ENCODE peak calls at places on chromosomes 16 and 17, in nine cellular contexts. S is endothelial cell of umbilical vein, U is GM23338, C is suprapubic skin, K is GM12878, X is Panc1, W is vagina, E is transverse colon, B is sigmoid colon. D is an unnamed sample. For H3K36me3 and H3K4me1, the result is how much of the 10 kb centered on the place peaks cover.

GRCh38 chr17:12866244-12866643 is 76.9 kb downstream of the ARHGAP44 start:
- DNase-seq in S (no peak), K (no peak), U (no peak), B (no peak), X (no peak), C (no peak), W (no peak), E (no peak), D (no peak)

GRCh38 chr17:49146620-49147306 is 14.2 kb downstream of the B4GALNT2 start:
- DNase-seq in X (peak), U (no peak), K (no peak), S (peak), C (no peak), E (no peak), B (no peak), W (no peak), D (no peak)

GRCh38 chr16:50478773-50479149 is 69.4 kb upstream of the NKD1 start:
- DNase-seq in S (no peak), C (no peak), K (no peak), E (peak), U (peak), B (peak), X (no peak), W (no peak), D (no peak)

GRCh38 chr16:76535-77272 is 1.3 kb upstream of the MPG start:
- DNase-seq in W (no peak), X (no peak), B (peak), S (peak), U (no peak), E (peak), K (no peak), C (peak), D (no peak)

GRCh38 chr17:30964878-30965277 is 6.0 kb upstream of the RNF135 start:
- DNase-seq in E (no peak), X (no peak), C (peak), S (no peak), U (no peak), K (no peak), W (no peak), B (no peak), D (no peak)

GRCh38 chr17:57305329-57305728 is 49.0 kb downstream of the MSI2 start:
- DNase-seq in W (no peak), E (no peak), K (no peak), X (no peak), S (no peak), C (no peak), U (no peak), B (no peak), D (no peak)

GRCh38 chr16:85357323-85357722 is 245.1 kb upstream of the CIBAR2 start:
- DNase-seq in E (no peak), K (no peak), C (peak), B (no peak), W (no peak), U (no peak), X (no peak), S (no peak), D (no peak)

GRCh38 chr17:4854181-4854681 is 21.1 kb downstream of the MINK1 start:
- DNase-seq in E (no peak), S (peak), X (no peak), B (no peak), U (no peak), W (no peak), K (no peak), C (no peak), D (peak)

GRCh38 chr17:61413654-61414133 is 14.1 kb downstream of the TBX2 start:
- DNase-seq in U (no peak), E (no peak), C (no peak), S (no peak), B (peak), K (no peak), X (no peak), W (no peak), D (no peak)

GRCh38 chr16:86665929-86666328 is 87.6 kb downstream of the FOXL1 start:
- DNase-seq in K (no peak), U (no peak), X (no peak), S (no peak), W (no peak), E (no peak), B (no peak), C (no peak), D (no peak)

GRCh38 chr17:68640601-68641000 is 39.4 kb upstream of the FAM20A start:
- DNase-seq in U (no peak), K (no peak), C (no peak), B (no peak), S (no peak), W (no peak), E (no peak), X (no peak), D (no peak)

GRCh38 chr17:40178021-40178601 is 841 bp downstream of the RAPGEFL1 start:
- DNase-seq in E (peak), C (no peak), S (no peak), B (no peak), W (no peak), K (no peak), X (no peak), U (peak), D (no peak)

GRCh38 chr16:84643180-84643583 is 5.1 kb upstream of the KLHL36 start:
- DNase-seq in W (no peak), E (peak), U (no peak), B (peak), X (no peak), S (no peak), C (peak), K (no peak), D (peak)

GRCh38 chr16:31143036-31143888 is 6.6 kb downstream of the PRSS36 start:
- DNase-seq in S (no peak), W (no peak), U (peak), E (no peak), K (no peak), X (no peak), C (no peak), B (peak), D (no peak)

GRCh38 chr17:11736613-11737289 is 138.5 kb downstream of the DNAH9 start:
- DNase-seq in K (no peak), U (no peak), B (no peak), E (no peak), X (no peak), W (no peak), S (no peak), C (no peak), D (no peak)

GRCh38 chr16:2924901-2925820 is 13.4 kb downstream of the FLYWCH1 start:
- DNase-seq in K (no peak), W (no peak), U (peak), E (no peak), X (no peak), B (no peak), S (no peak), C (no peak), D (no peak)

GRCh38 chr17:4551796-4552525 is 3.2 kb downstream of the MYBBP1A start:
- DNase-seq in B (peak), X (no peak), U (no peak), W (no peak), C (no peak), E (no peak), S (no peak), K (no peak), D (no peak)

GRCh38 chr16:52256310-52257078 is 290.4 kb downstream of the TOX3 start:
- DNase-seq in S (no peak), X (no peak), E (no peak), W (no peak), C (no peak), K (no peak), U (no peak), B (no peak), D (no peak)

GRCh38 chr16:47565454-47565853 is 104.3 kb downstream of the PHKB start:
- DNase-seq in K (no peak), C (peak), B (peak), W (no peak), S (peak), X (no peak), U (no peak), E (peak), D (no peak)

GRCh38 chr17:19238167-19238505 is 970 bp downstream of the EPN2 start:
- DNase-seq in W (no peak), K (no peak), S (peak), B (peak), U (peak), E (peak), C (peak), X (no peak), D (peak)

GRCh38 chr17:67558740-67559380 is 158.9 kb upstream of the NOL11 start:
- DNase-seq in E (no peak), X (no peak), B (peak), U (no peak), C (no peak), W (no peak), K (no peak), S (no peak), D (no peak)

GRCh38 chr16:66223176-66223780 is 143.2 kb upstream of the CDH5 start:
- DNase-seq in E (no peak), C (no peak), U (no peak), W (no peak), X (no peak), B (peak), S (no peak), K (no peak), D (no peak)

GRCh38 chr17:39404542-39405378 is 3.3 kb upstream of the FBXL20 start:
- DNase-seq in W (no peak), K (no peak), E (no peak), U (no peak), C (no peak), S (peak), X (no peak), B (no peak), D (no peak)

GRCh38 chr17:56262854-56263253 is 109.6 kb downstream of the ANKFN1 start:
- DNase-seq in U (no peak), E (no peak), C (no peak), B (no peak), S (no peak), X (no peak), W (no peak), K (no peak), D (peak)

GRCh38 chr17:68453991-68454665 is 3.2 kb downstream of the WIPI1 start:
- DNase-seq in B (no peak), W (no peak), E (no peak), S (no peak), K (no peak), U (no peak), X (no peak), C (no peak), D (no peak)

GRCh38 chr17:47225436-47225858 is 16.3 kb downstream of the MYL4 start:
- DNase-seq in U (no peak), W (no peak), E (peak), B (peak), C (peak), K (no peak), X (no peak), S (peak), D (peak)

GRCh38 chr17:81518785-81519283 is 6.2 kb upstream of the ACTG1 start:
- DNase-seq in K (no peak), X (no peak), W (no peak), C (peak), S (no peak), E (peak), B (no peak), U (peak), D (no peak)

GRCh38 chr17:80175411-80175810 is 5.6 kb downstream of the CARD14 start:
- DNase-seq in K (no peak), C (no peak), X (no peak), B (no peak), E (no peak), U (peak), W (no peak), S (no peak), D (no peak)

GRCh38 chr17:7283471-7284216 is 2.1 kb downstream of the SLC2A4 start:
- DNase-seq in B (no peak), U (no peak), S (no peak), W (no peak), E (no peak), K (no peak), X (no peak), C (no peak), D (no peak)
- TF ChIP-seq POLR2AphosphoS5 in B (no peak), U (no peak), S (no peak), W (no peak), E (no peak), K (no peak), X (no peak), C (no peak), D (no peak)

GRCh38 chr17:17709815-17710321 is 28.6 kb downstream of the RAI1 start:
- DNase-seq in W (no peak), S (no peak), E (no peak), K (no peak), U (no peak), X (no peak), B (no peak), C (no peak), D (no peak)

GRCh38 chr17:17710728-17711541 is 29.7 kb downstream of the RAI1 start:
- DNase-seq in U (peak), E (peak), B (peak), C (no peak), K (no peak), X (no peak), W (no peak), S (peak), D (peak)

GRCh38 chr17:17708816-17709215 is 27.6 kb downstream of the RAI1 start:
- DNase-seq in W (no peak), B (no peak), S (no peak), X (no peak), K (no peak), C (no peak), U (no peak), E (no peak), D (no peak)

GRCh38 chr17:17711708-17712141 is 30.5 kb downstream of the RAI1 start:
- DNase-seq in S (no peak), K (no peak), E (no peak), B (no peak), C (no peak), W (no peak), X (no peak), U (peak), D (no peak)

DNA sequence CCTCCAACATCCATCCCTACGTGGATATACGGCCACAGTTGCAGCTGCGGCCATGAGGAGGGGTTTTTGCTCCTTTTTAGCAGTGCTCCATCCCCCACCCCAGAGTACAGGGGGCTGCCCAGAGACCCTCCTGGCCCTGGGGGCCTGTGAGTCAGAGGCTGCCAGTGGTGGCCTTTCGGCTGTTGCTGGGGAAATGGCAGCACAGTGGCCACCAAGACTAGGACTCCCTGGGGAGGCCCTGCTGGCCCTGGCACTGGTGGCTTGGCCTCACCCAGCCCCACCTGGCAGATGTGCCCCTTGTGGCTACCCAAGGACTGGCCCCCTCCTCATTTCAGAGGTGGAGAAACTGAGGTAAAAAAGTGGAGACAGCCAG is 29.1 kb downstream of the RAI1 start:
- DNase-seq in K (no peak), S (no peak), C (no peak), U (no peak), E (no peak), B (no peak), W (no peak), X (no peak), D (no peak)
- H3K36me3 ChIP-seq in K (under half), S (under half), C (under half), U (under half), E (under half), B (under half), W (under half), X (under half), D (under half)

GRCh38 chr17:75338335-75338734 is 49.1 kb upstream of the SLC25A19 start:
- DNase-seq in C (no peak), E (no peak), S (no peak), W (no peak), K (no peak), X (no peak), U (no peak), B (peak), D (no peak)
- H3K4me1 ChIP-seq in C (under half), E (under half), S (under half), W (under half), K (under half), X (under half), U (under half), B (under half), D (under half)

GRCh38 chr16:27046958-27047357 is 19.8 kb upstream of the C16orf82 start:
- DNase-seq in S (no peak), U (no peak), W (no peak), C (no peak), B (no peak), K (no peak), X (no peak), E (no peak), D (no peak)

GRCh38 chr16:27053996-27054395 is 12.7 kb upstream of the C16orf82 start:
- DNase-seq in B (no peak), S (no peak), C (no peak), W (no peak), E (no peak), K (no peak), X (no peak), U (no peak), D (no peak)

GRCh38 chr16:27048316-27048715 is 18.4 kb upstream of the C16orf82 start:
- DNase-seq in E (no peak), U (no peak), S (no peak), K (no peak), W (no peak), B (no peak), C (no peak), X (no peak), D (no peak)

GRCh38 chr16:27049117-27049516 is 17.6 kb upstream of the C16orf82 start:
- DNase-seq in E (no peak), K (no peak), C (no peak), X (no peak), W (no peak), U (no peak), S (no peak), B (no peak), D (no peak)
- TF ChIP-seq POLR2AphosphoS5 in E (no peak), K (no peak), C (no peak), X (no peak), W (no peak), U (no peak), S (no peak), B (no peak), D (no peak)

GRCh38 chr16:1395444-1396074 is 18.9 kb downstream of the UNKL start:
- DNase-seq in W (no peak), U (no peak), C (no peak), E (no peak), B (no peak), X (no peak), K (no peak), S (no peak), D (no peak)

GRCh38 chr16:1393613-1394176 is 20.8 kb downstream of the UNKL start:
- DNase-seq in E (no peak), X (no peak), U (no peak), C (no peak), W (no peak), B (no peak), K (no peak), S (no peak), D (no peak)

GRCh38 chr16:1397779-1398178 is 16.7 kb downstream of the UNKL start:
- DNase-seq in E (no peak), S (no peak), B (no peak), X (no peak), U (no peak), C (no peak), W (no peak), K (no peak), D (no peak)

GRCh38 chr16:1392826-1393225 is 21.7 kb downstream of the UNKL start:
- DNase-seq in W (no peak), B (no peak), C (no peak), K (no peak), X (no peak), U (no peak), E (no peak), S (no peak), D (no peak)

DNA sequence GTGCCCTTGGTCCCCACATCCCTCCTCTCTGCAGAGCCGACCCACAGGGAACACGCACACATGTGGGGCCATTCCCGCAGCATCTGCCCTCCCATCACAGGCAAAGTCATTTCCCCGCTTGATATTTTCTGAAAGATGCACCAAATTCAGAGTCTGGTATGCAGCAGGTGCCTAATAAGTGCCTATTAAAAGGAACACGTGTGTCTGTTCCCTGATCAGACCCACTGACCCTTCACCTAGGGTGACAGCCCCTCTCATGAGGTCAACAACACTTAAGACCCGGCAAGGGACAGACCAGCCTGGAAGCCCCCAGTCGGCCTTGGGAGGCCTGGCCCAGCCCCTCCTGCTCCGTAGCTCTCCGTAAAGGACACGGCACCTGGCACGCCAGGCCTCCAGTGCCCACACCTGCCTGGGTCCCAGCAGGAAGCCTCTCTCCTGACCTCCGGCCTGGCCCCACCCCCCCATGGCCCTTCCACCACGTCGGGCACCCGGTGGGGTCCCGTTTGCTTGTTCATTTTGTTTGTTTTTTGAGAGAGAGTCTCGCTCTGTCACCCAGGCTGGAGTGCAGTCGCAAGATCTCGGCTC is 20.0 kb downstream of the UNKL start:
- DNase-seq in B (no peak), U (no peak), E (no peak), S (no peak), W (no peak), K (no peak), C (no peak), X (no peak), D (no peak)
- H3K36me3 ChIP-seq in B (under half), U (under half), E (under half), S (under half), W (under half), K (under half), C (half or more), X (under half), D (under half)

GRCh38 chr16:88302666-88303065 is 80.1 kb upstream of the ZNF469 start:
- DNase-seq in B (no peak), X (no peak), U (no peak), C (no peak), K (no peak), S (no peak), W (no peak), E (no peak), D (no peak)
- H3K4me1 ChIP-seq in B (under half), X (under half), U (under half), C (under half), K (under half), S (under half), W (half or more), E (under half), D (under half)

D was measured in prostate gland.